ENCODE peak calls at places on chromosomes 13 and 19, in six cellular contexts. Q is A549, U is ascending aorta, R is cardiac muscle cell, A is heart left ventricle, Y is IMR-90. V is an unnamed sample.

GRCh38 chr13:43196171-43196611 is 172.8 kb downstream of the DNAJC15 start:
- DNase-seq in Q (no peak), U (no peak), R (peak; percentile 53), A (peak; percentile 60), Y (peak; percentile 8), V (no peak)

GRCh38 chr13:36341718-36342117 is 4.5 kb downstream of the SPART start:
- DNase-seq in Q (no peak), U (no peak), R (peak; percentile 55), A (no peak), Y (peak; percentile 51), V (no peak)

GRCh38 chr19:30670011-30670329 is 297.8 kb downstream of the ZNF536 start:
- DNase-seq in Q (no peak), U (no peak), R (no peak), A (no peak), Y (no peak), V (no peak)

GRCh38 chr13:113967729-113968462 is 6.0 kb downstream of the C13orf46 start:
- DNase-seq in Q (no peak), U (no peak), R (no peak), A (no peak), Y (no peak), V (no peak)

GRCh38 chr19:38703509-38703908 is 40.8 kb downstream of the CAPN12 start:
- DNase-seq in Q (no peak), U (no peak), R (no peak), A (no peak), Y (no peak), V (no peak)

GRCh38 chr19:17125728-17126677 is 50.4 kb downstream of the MYO9B start:
- DNase-seq in Q (no peak), U (peak; percentile 91), R (peak; percentile 52), A (peak; percentile 74), Y (peak; percentile 25), V (peak; percentile 49)

GRCh38 chr19:30580673-30581072 is 208.5 kb downstream of the ZNF536 start:
- DNase-seq in Q (no peak), U (no peak), R (no peak), A (no peak), Y (no peak), V (no peak)

GRCh38 chr13:80654638-80655249 is 313.8 kb upstream of the SPRY2 start:
- DNase-seq in Q (no peak), U (no peak), R (no peak), A (no peak), Y (no peak), V (no peak)

GRCh38 chr19:4043966-4044365 is 22.7 kb downstream of the ZBTB7A start:
- DNase-seq in Q (no peak), U (no peak), R (no peak), A (no peak), Y (no peak), V (no peak)

GRCh38 chr13:51928231-51928630 is 66.5 kb downstream of the CCDC70 start:
- DNase-seq in Q (no peak), U (no peak), R (no peak), A (no peak), Y (no peak), V (no peak)

GRCh38 chr19:2083174-2083854 is 12.8 kb downstream of the MOB3A start:
- DNase-seq in Q (no peak), U (no peak), R (no peak), A (no peak), Y (no peak), V (no peak)

GRCh38 chr19:51548213-51548651 is 16.8 kb upstream of the SIGLEC6 start:
- DNase-seq in Q (no peak), U (no peak), R (no peak), A (no peak), Y (no peak), V (peak; percentile 6)

GRCh38 chr19:33524024-33524664 is 2.6 kb upstream of the PEPD start:
- DNase-seq in Q (no peak), U (no peak), R (peak; percentile 8), A (no peak), Y (no peak), V (no peak)

GRCh38 chr13:97395437-97396136 is 38.4 kb upstream of the RAP2A start:
- DNase-seq in Q (peak; percentile 12), U (no peak), R (peak; percentile 40), A (no peak), Y (peak; percentile 66), V (no peak)

GRCh38 chr13:38008636-38009035 is 139.1 kb upstream of the TRPC4 start:
- DNase-seq in Q (no peak), U (no peak), R (peak; percentile 41), A (no peak), Y (no peak), V (no peak)

GRCh38 chr13:27339299-27339698 is 68.7 kb downstream of the RASL11A start:
- DNase-seq in Q (peak; percentile 73), U (no peak), R (peak; percentile 72), A (no peak), Y (peak; percentile 42), V (no peak)

GRCh38 chr13:46179576-46180368 is 2.2 kb downstream of the LCP1 start:
- DNase-seq in Q (no peak), U (no peak), R (no peak), A (peak; percentile 47), Y (no peak), V (peak; percentile 56)

GRCh38 chr13:54945978-54946377 is 1917.4 kb downstream of the OLFM4 start:
- DNase-seq in Q (no peak), U (no peak), R (no peak), A (no peak), Y (no peak), V (no peak)

GRCh38 chr13:67075239-67075638 is 154.9 kb downstream of the PCDH9 start:
- DNase-seq in Q (peak; percentile 50), U (no peak), R (peak; percentile 64), A (no peak), Y (peak; percentile 15), V (no peak)

GRCh38 chr19:18167975-18168645 is 5.5 kb upstream of the IFI30 start:
- DNase-seq in Q (no peak), U (no peak), R (peak; percentile 52), A (no peak), Y (peak; percentile 16), V (no peak)

GRCh38 chr19:2701361-2702169 is 929 bp downstream of the GNG7 start:
- DNase-seq in Q (no peak), U (no peak), R (no peak), A (no peak), Y (no peak), V (no peak)

GRCh38 chr19:47541507-47541906 is 26.6 kb upstream of the NAPA start:
- DNase-seq in Q (no peak), U (no peak), R (peak; percentile 40), A (no peak), Y (no peak), V (no peak)

GRCh38 chr19:47537493-47537892 is 22.6 kb upstream of the NAPA start:
- DNase-seq in Q (no peak), U (no peak), R (no peak), A (no peak), Y (no peak), V (no peak)

GRCh38 chr19:47539747-47540311 is 25.0 kb upstream of the NAPA start:
- DNase-seq in Q (no peak), U (no peak), R (no peak), A (no peak), Y (no peak), V (no peak)

GRCh38 chr19:47540748-47541147 is 25.9 kb upstream of the NAPA start:
- DNase-seq in Q (peak; percentile 46), U (no peak), R (peak; percentile 65), A (no peak), Y (peak; percentile 51), V (no peak)

GRCh38 chr19:47538812-47539211 is 23.9 kb upstream of the NAPA start:
- DNase-seq in Q (no peak), U (no peak), R (no peak), A (no peak), Y (no peak), V (no peak)
- H3K27ac ChIP-seq in Q (no peak overlapping the region), U (no peak overlapping the region), R (no peak overlapping the region), A (no peak overlapping the region), Y (no peak overlapping the region), V (no peak overlapping the region)

GRCh38 chr19:6270076-6270745 is 9.6 kb downstream of the MLLT1 start:
- DNase-seq in Q (no peak), U (no peak), R (no peak), A (no peak), Y (no peak), V (no peak)

GRCh38 chr19:6270822-6271221 is 9.0 kb downstream of the MLLT1 start:
- DNase-seq in Q (no peak), U (no peak), R (no peak), A (no peak), Y (no peak), V (no peak)

GRCh38 chr19:6267552-6268381 is 12.0 kb downstream of the MLLT1 start:
- DNase-seq in Q (no peak), U (no peak), R (no peak), A (no peak), Y (peak; percentile 51), V (no peak)

GRCh38 chr19:6268382-6268771 is 11.4 kb downstream of the MLLT1 start:
- DNase-seq in Q (no peak), U (no peak), R (no peak), A (no peak), Y (no peak), V (no peak)

DNA sequence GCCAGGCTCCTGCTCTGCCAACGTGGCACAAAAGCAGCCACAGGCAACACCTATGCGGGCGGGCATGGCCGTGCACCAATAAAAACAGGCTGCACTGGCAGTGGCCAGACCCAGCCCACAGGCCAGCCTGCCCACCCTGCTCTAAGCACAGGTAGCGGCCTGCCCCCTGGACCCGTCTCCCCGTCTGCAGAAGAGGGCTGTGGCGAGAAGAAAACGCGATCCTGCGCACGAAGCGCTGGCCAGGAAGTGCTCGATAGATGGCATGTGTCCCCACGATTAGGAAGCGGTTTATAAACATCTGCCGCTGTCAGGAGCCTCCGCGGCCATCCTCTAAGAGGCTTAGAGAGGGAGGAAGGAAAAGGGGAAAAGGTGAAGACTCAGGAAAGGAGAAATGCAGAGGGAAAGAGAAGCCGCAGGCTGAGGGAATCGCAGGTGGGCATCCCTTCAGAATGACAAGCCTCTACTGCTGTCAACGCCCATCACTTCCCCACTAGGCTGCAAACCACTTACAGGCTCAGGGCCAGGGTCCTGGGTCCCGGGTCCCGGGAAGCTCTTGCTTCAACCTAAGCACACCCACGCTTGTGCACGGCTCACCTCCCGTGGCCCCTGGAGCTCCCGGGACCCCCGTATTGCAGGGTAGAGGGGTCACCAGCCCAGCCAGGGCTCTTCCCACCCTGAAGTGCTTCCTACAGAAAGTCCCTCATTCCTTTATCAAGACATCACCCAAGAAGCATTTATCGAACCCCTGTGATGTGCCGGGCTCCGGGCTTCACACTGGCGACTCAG is 10.5 kb downstream of the MLLT1 start:
- DNase-seq in Q (no peak), U (no peak), R (no peak), A (no peak), Y (no peak), V (no peak)
- H3K4me1 ChIP-seq in Q (peaks cover 6% of the 10 kb centered on the region), U (peaks cover 12% of the 10 kb centered on the region), R (peaks cover 67% of the 10 kb centered on the region), A (peaks cover 44% of the 10 kb centered on the region), Y (peaks cover 38% of the 10 kb centered on the region), V (peaks cover 50% of the 10 kb centered on the region)

DNA sequence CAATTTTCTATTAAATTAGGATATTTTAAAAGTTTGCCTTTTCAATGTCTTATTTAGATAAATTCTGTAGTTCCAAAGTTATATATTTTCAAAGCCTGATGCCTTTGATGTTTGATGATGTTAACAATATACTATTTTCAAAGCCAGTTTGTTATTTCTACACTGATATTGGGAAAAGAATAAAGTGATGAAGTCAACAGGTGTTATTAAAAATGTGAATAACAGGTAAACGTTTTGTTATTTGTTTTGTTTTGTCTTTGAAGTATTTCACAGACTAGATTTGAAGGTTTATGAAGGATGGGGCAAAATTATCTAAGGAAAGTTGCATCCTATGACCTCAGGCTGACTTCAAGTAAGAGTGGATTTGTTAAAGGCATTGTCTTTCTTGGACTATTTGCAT is 33.1 kb upstream of the ZNF420 start:
- DNase-seq in Q (no peak), U (no peak), R (no peak), A (no peak), Y (no peak), V (no peak)
- H3K9me3 ChIP-seq in Q (peaks cover 79% of the 10 kb centered on the region), U (peaks cover 4% of the 10 kb centered on the region), R (no peaks in the 10 kb centered on the region), A (no peaks in the 10 kb centered on the region), Y (peaks cover 5% of the 10 kb centered on the region), V (peaks cover 10% of the 10 kb centered on the region)

GRCh38 chr19:42281175-42282035 is 12.4 kb downstream of the CIC start:
- DNase-seq in Q (no peak), U (peak; percentile 83), R (peak; percentile 56), A (peak; percentile 88), Y (peak; percentile 41), V (peak; percentile 48)
- H3K27ac ChIP-seq in Q (peak overlapping the region; percentile 94), U (peak overlapping the region; percentile 93), R (peak overlapping the region; percentile 81), A (peak overlapping the region; percentile 97), Y (peak overlapping the region; percentile 93), V (peak overlapping the region; percentile 95)